ENCODE peak calls at places on chromosomes 11 and 22, in seven cellular contexts. H, U, V, S, A, T and D are unnamed samples.

GRCh38 chr11:131691558-131692041 is 321.2 kb downstream of the NTM start:
- DNase-seq in H (no peak), U (no peak), V (peak; percentile 19), S (no peak), A (no peak), T (no peak), D (no peak)

GRCh38 chr22:20013382-20013871 is 3.2 kb downstream of the ARVCF start:
- DNase-seq in H (peak; percentile 65), U (no peak), V (peak; percentile 29), S (peak; percentile 16), A (no peak), T (peak; percentile 57), D (no peak)

GRCh38 chr11:40230821-40231220 is 1228.6 kb downstream of the LRRC4C start:
- DNase-seq in H (no peak), U (no peak), V (no peak), S (no peak), A (no peak), T (no peak), D (no peak)

GRCh38 chr22:49807780-49808708 is 19.6 kb downstream of the BRD1 start:
- DNase-seq in H (no peak), U (no peak), V (no peak), S (peak; percentile 36), A (no peak), T (no peak), D (no peak)

GRCh38 chr22:19238900-19239299 is 52.6 kb downstream of the CLTCL1 start:
- DNase-seq in H (peak; percentile 14), U (no peak), V (no peak), S (no peak), A (no peak), T (no peak), D (no peak)

GRCh38 chr11:9459573-9460321 is 1.1 kb upstream of the ZNF143 start:
- DNase-seq in H (peak; percentile 20), U (no peak), V (peak; percentile 19), S (peak; percentile 49), A (peak; percentile 7), T (no peak), D (no peak)

GRCh38 chr22:36325163-36326031 is 62.4 kb downstream of the MYH9 start:
- DNase-seq in H (peak; percentile 63), U (peak; percentile 32), V (no peak), S (no peak), A (no peak), T (no peak), D (no peak)

GRCh38 chr11:95708681-95709080 is 80.9 kb downstream of the FAM76B start:
- DNase-seq in H (no peak), U (no peak), V (no peak), S (no peak), A (no peak), T (no peak), D (no peak)

GRCh38 chr11:11618973-11619435 is 2.8 kb downstream of the GALNT18 start:
- DNase-seq in H (no peak), U (no peak), V (no peak), S (no peak), A (no peak), T (no peak), D (no peak)

GRCh38 chr11:33697997-33698396 is 2.6 kb downstream of the C11orf91 start:
- DNase-seq in H (no peak), U (no peak), V (no peak), S (no peak), A (no peak), T (no peak), D (no peak)

GRCh38 chr22:17772963-17773605 is 1.2 kb downstream of the BID start:
- DNase-seq in H (no peak), U (peak; percentile 56), V (no peak), S (no peak), A (no peak), T (no peak), D (peak; percentile 48)

GRCh38 chr11:64372802-64373597 is 14.0 kb downstream of the RPS6KA4 start:
- DNase-seq in H (no peak), U (no peak), V (no peak), S (no peak), A (no peak), T (no peak), D (no peak)

GRCh38 chr22:43378011-43378704 is 33.7 kb upstream of the MPPED1 start:
- DNase-seq in H (no peak), U (no peak), V (no peak), S (no peak), A (no peak), T (no peak), D (no peak)

GRCh38 chr11:67291481-67292381 is 2.6 kb downstream of the ANKRD13D start:
- DNase-seq in H (no peak), U (no peak), V (no peak), S (no peak), A (no peak), T (no peak), D (no peak)

GRCh38 chr22:39959640-39960447 is at the start of gene TMA7B:
- DNase-seq in H (no peak), U (peak; percentile 30), V (peak; percentile 40), S (peak; percentile 32), A (peak; percentile 21), T (peak; percentile 24), D (peak; percentile 68)

GRCh38 chr11:87239001-87239400 is 201.3 kb downstream of the TMEM135 start:
- DNase-seq in H (no peak), U (no peak), V (no peak), S (no peak), A (no peak), T (no peak), D (no peak)

GRCh38 chr11:117182551-117182935 is 4.0 kb downstream of the SIDT2 start:
- DNase-seq in H (peak; percentile 4), U (no peak), V (no peak), S (no peak), A (no peak), T (no peak), D (no peak)

GRCh38 chr22:16960220-16960883 is 47.7 kb downstream of the GAB4 start:
- DNase-seq in H (no peak), U (no peak), V (no peak), S (no peak), A (no peak), T (no peak), D (no peak)

GRCh38 chr11:69471329-69472052 is 10.0 kb upstream of the LINC01488 start:
- DNase-seq in H (no peak), U (no peak), V (no peak), S (no peak), A (no peak), T (no peak), D (no peak)

GRCh38 chr11:62456630-62457029 is 37.8 kb downstream of the SCGB1A1 start:
- DNase-seq in H (no peak), U (peak; percentile 19), V (no peak), S (no peak), A (no peak), T (no peak), D (no peak)

GRCh38 chr22:48423481-48423901 is 1404.2 kb downstream of the BRD1 start:
- DNase-seq in H (no peak), U (no peak), V (no peak), S (no peak), A (no peak), T (no peak), D (no peak)

GRCh38 chr11:22677153-22677890 is 10.9 kb downstream of the GAS2 start:
- DNase-seq in H (no peak), U (no peak), V (no peak), S (no peak), A (no peak), T (no peak), D (no peak)

GRCh38 chr22:26853071-26853470 is 195.7 kb downstream of the MIAT start:
- DNase-seq in H (no peak), U (no peak), V (no peak), S (no peak), A (no peak), T (no peak), D (no peak)

GRCh38 chr11:125569913-125570621 is 790 bp downstream of the EI24 start:
- DNase-seq in H (no peak), U (no peak), V (no peak), S (no peak), A (no peak), T (no peak), D (no peak)

GRCh38 chr11:65420506-65421203 is 1.9 kb upstream of the NEAT1 start:
- DNase-seq in H (no peak), U (no peak), V (no peak), S (no peak), A (no peak), T (no peak), D (no peak)

GRCh38 chr22:44642096-44642644 is 59.8 kb upstream of the PRR5 start:
- DNase-seq in H (no peak), U (no peak), V (no peak), S (no peak), A (no peak), T (no peak), D (no peak)

GRCh38 chr22:25160120-25160996 is 39.3 kb upstream of the CRYBB3 start:
- DNase-seq in H (no peak), U (no peak), V (no peak), S (no peak), A (no peak), T (no peak), D (no peak)

GRCh38 chr11:88421530-88421929 is 84.0 kb upstream of the CTSC start:
- DNase-seq in H (peak; percentile 39), U (peak; percentile 10), V (peak; percentile 13), S (peak; percentile 32), A (no peak), T (no peak), D (no peak)

GRCh38 chr11:1830119-1830499 is 4.7 kb upstream of the SYT8 start:
- DNase-seq in H (no peak), U (peak; percentile 45), V (no peak), S (no peak), A (no peak), T (no peak), D (no peak)

GRCh38 chr11:96464695-96465307 is 75.0 kb downstream of the JRKL start:
- DNase-seq in H (peak; percentile 12), U (no peak), V (no peak), S (no peak), A (peak; percentile 36), T (no peak), D (peak; percentile 65)

GRCh38 chr11:84905411-84905810 is 721.7 kb downstream of the DLG2 start:
- DNase-seq in H (no peak), U (no peak), V (no peak), S (no peak), A (peak; percentile 8), T (no peak), D (no peak)

GRCh38 chr11:32396991-32397390 is 38.3 kb downstream of the WT1 start:
- DNase-seq in H (no peak), U (no peak), V (no peak), S (no peak), A (no peak), T (no peak), D (no peak)

GRCh38 chr11:79155237-79155636 is 285.6 kb downstream of the TENM4 start:
- DNase-seq in H (no peak), U (no peak), V (no peak), S (no peak), A (no peak), T (no peak), D (no peak)

GRCh38 chr22:39520874-39521857 is 804 bp downstream of the ATF4 start:
- DNase-seq in H (peak; percentile 88), U (peak; percentile 65), V (peak; percentile 79), S (peak; percentile 74), A (no peak), T (peak; percentile 79), D (peak; percentile 22)

GRCh38 chr11:287821-288327 is 1.1 kb upstream of the PGGHG start:
- DNase-seq in H (peak; percentile 4), U (peak; percentile 41), V (peak; percentile 53), S (peak; percentile 69), A (no peak), T (no peak), D (no peak)

GRCh38 chr11:64235427-64236161 is 1.2 kb downstream of the VEGFB start:
- DNase-seq in H (peak; percentile 10), U (no peak), V (no peak), S (no peak), A (no peak), T (no peak), D (no peak)